ENCODE peak calls at places on chromosomes 5 and 9, in seven cellular contexts. D, F, H, L, J, O and W are unnamed samples.

GRCh38 chr5:168085321-168086040 is 206.0 kb upstream of the WWC1 start:
- DNase-seq in O (no peak), J (no peak), D (no peak), H (no peak), L (no peak), F (no peak), W (no peak)

GRCh38 chr5:141958773-141959172 is 771 bp upstream of the PCDH12 start:
- DNase-seq in D (no peak), L (no peak), H (no peak), O (no peak), J (peak; percentile 72), F (peak; percentile 45), W (no peak)

GRCh38 chr5:110840347-110840960 is 101.6 kb downstream of the SLC25A46 start:
- DNase-seq in D (no peak), O (no peak), F (no peak), L (no peak), J (no peak), H (no peak), W (no peak)

GRCh38 chr9:86766912-86767311 is 180.4 kb downstream of the GAS1 start:
- DNase-seq in H (peak; percentile 19), J (no peak), L (no peak), O (peak; percentile 5), F (peak; percentile 73), D (no peak), W (no peak)

GRCh38 chr5:100706796-100707195 is 171.6 kb downstream of the FAM174A start:
- DNase-seq in F (peak; percentile 90), L (no peak), O (no peak), D (peak; percentile 47), H (peak; percentile 7), J (peak; percentile 31), W (no peak)

GRCh38 chr5:73299017-73299630 is 126.1 kb downstream of the TMEM174 start:
- DNase-seq in O (no peak), J (peak; percentile 52), F (no peak), L (no peak), D (peak; percentile 78), H (peak; percentile 87), W (no peak)

GRCh38 chr5:33936004-33936380 is 194 bp upstream of the RXFP3 start:
- DNase-seq in J (peak; percentile 68), L (peak; percentile 16), F (peak; percentile 33), D (peak; percentile 89), H (peak; percentile 88), O (peak; percentile 83), W (no peak)

GRCh38 chr5:76473676-76474075 is 70.6 kb downstream of the IQGAP2 start:
- DNase-seq in J (no peak), H (no peak), F (no peak), L (peak; percentile 66), O (no peak), D (no peak), W (peak; percentile 71)

GRCh38 chr5:170223349-170223748 is 9.4 kb upstream of the C5orf58 start:
- DNase-seq in H (no peak), F (peak; percentile 38), J (peak; percentile 17), O (no peak), D (no peak), L (no peak), W (no peak)

GRCh38 chr9:77514886-77515711 is 133.0 kb downstream of the GNA14 start:
- DNase-seq in J (peak; percentile 97), D (no peak), L (no peak), F (peak; percentile 11), H (no peak), O (no peak), W (no peak)

GRCh38 chr5:32233220-32233695 is 59.1 kb upstream of the GOLPH3 start:
- DNase-seq in L (no peak), H (no peak), D (no peak), F (peak; percentile 80), J (no peak), O (no peak), W (no peak)

GRCh38 chr5:111734013-111734412 is 23.0 kb downstream of the NREP start:
- DNase-seq in O (no peak), F (no peak), H (no peak), J (no peak), D (no peak), L (no peak), W (no peak)

GRCh38 chr9:6973762-6974161 is 216.0 kb downstream of the KDM4C start:
- DNase-seq in O (peak; percentile 14), H (no peak), J (no peak), L (no peak), D (no peak), F (peak; percentile 81), W (no peak)

GRCh38 chr5:121108725-121109124 is 644.6 kb downstream of the PRR16 start:
- DNase-seq in D (peak; percentile 78), F (no peak), O (peak; percentile 13), H (peak; percentile 52), L (no peak), J (no peak), W (no peak)

GRCh38 chr9:105243015-105243686 is 1.3 kb upstream of the SLC44A1 start:
- DNase-seq in D (peak; percentile 48), L (no peak), H (no peak), J (peak; percentile 71), O (no peak), F (peak; percentile 22), W (no peak)